ENCODE peak calls at places on chromosomes 2 and 18, in seven cellular contexts. N, X, K, V, H, O and C are unnamed samples.
A peak's percentile ranks its signal among the peaks of the same experiment; 100 is the strongest.

GRCh38 chr2:176494949-176495353 is 225.7 kb downstream of the MTX2 start:
- DNase-seq in K (peak; percentile 54), O (no peak), X (peak; percentile 3), V (no peak), H (no peak), N (no peak), C (no peak)

GRCh38 chr18:23719634-23720201 is 30.5 kb downstream of the LAMA3 start:
- DNase-seq in O (peak; percentile 93), K (peak; percentile 96), V (no peak), H (no peak), X (peak; percentile 95), N (peak; percentile 93), C (peak; percentile 98)

GRCh38 chr2:95031076-95031725 is 5.7 kb downstream of the MAL start:
- DNase-seq in K (no peak), O (no peak), V (no peak), X (no peak), H (no peak), N (no peak), C (no peak)

GRCh38 chr18:3262234-3263171 is 570 bp downstream of the MYL12B start:
- DNase-seq in V (peak; percentile 36), O (no peak), H (no peak), X (no peak), N (no peak), K (peak; percentile 45), C (peak; percentile 46)

GRCh38 chr2:51025942-51026574 is 5.9 kb downstream of the NRXN1 start:
- DNase-seq in X (no peak), K (no peak), O (no peak), V (no peak), N (no peak), H (no peak), C (no peak)

GRCh38 chr2:3470166-3470651 is 49.1 kb downstream of the ADI1 start:
- DNase-seq in O (no peak), N (peak; percentile 62), H (no peak), X (peak; percentile 98), V (no peak), K (peak; percentile 96), C (peak; percentile 84)

GRCh38 chr18:55650363-55650870 is 62.4 kb upstream of the TCF4 start:
- DNase-seq in X (no peak), V (no peak), N (no peak), H (no peak), K (no peak), O (no peak), C (no peak)

GRCh38 chr2:45823723-45824206 is 172.3 kb downstream of the PRKCE start:
- DNase-seq in K (peak; percentile 29), H (peak; percentile 94), N (no peak), O (no peak), V (no peak), X (no peak), C (no peak)

GRCh38 chr2:44954902-44955592 is 13.5 kb downstream of the SIX3 start:
- DNase-seq in V (no peak), H (no peak), O (no peak), X (no peak), K (no peak), N (no peak), C (no peak)

GRCh38 chr2:230542751-230543150 is 126.8 kb downstream of the SP100 start:
- DNase-seq in K (peak; percentile 80), H (no peak), V (no peak), X (no peak), O (no peak), N (no peak), C (peak; percentile 25)

GRCh38 chr2:64649013-64649484 is 4.7 kb downstream of the SERTAD2 start:
- DNase-seq in O (no peak), N (no peak), H (no peak), X (no peak), K (no peak), V (no peak), C (no peak)

GRCh38 chr2:121475811-121476571 is 54.7 kb upstream of the RNU4ATAC start:
- DNase-seq in K (no peak), H (no peak), O (no peak), X (no peak), V (no peak), N (no peak), C (no peak)

GRCh38 chr18:59013744-59014143 is 125.9 kb upstream of the SEC11C start:
- DNase-seq in N (no peak), O (no peak), X (no peak), V (no peak), K (no peak), H (no peak), C (no peak)

GRCh38 chr2:101812226-101812625 is 114.7 kb downstream of the MAP4K4 start:
- DNase-seq in V (no peak), H (no peak), N (no peak), K (no peak), O (no peak), X (no peak), C (no peak)

GRCh38 chr2:213959589-213959988 is 451.3 kb upstream of the VWC2L start:
- DNase-seq in H (no peak), N (no peak), O (no peak), V (no peak), X (no peak), K (no peak), C (no peak)

GRCh38 chr2:3316456-3317276 is 61.0 kb downstream of the EIPR1 start:
- DNase-seq in H (no peak), V (no peak), N (no peak), X (no peak), O (no peak), K (no peak), C (peak; percentile 9)

GRCh38 chr2:226431301-226431955 is 368.2 kb downstream of the IRS1 start:
- DNase-seq in V (no peak), H (no peak), X (no peak), O (no peak), K (peak; percentile 64), N (peak; percentile 49), C (no peak)

GRCh38 chr18:22391571-22392359 is 25.9 kb downstream of the CTAGE1 start:
- DNase-seq in N (peak; percentile 51), V (no peak), K (peak; percentile 85), O (peak; percentile 97), X (peak; percentile 85), H (no peak), C (peak; percentile 94)

GRCh38 chr18:24429188-24429587 is 2.7 kb downstream of the IMPACT start:
- DNase-seq in O (no peak), X (no peak), V (no peak), K (no peak), N (no peak), H (no peak), C (no peak)

GRCh38 chr2:108928660-108929377 is 60.2 kb downstream of the EDAR start:
- DNase-seq in O (no peak), X (no peak), H (no peak), K (no peak), V (no peak), N (no peak), C (no peak)
- TF ChIP-seq CTCF in O (no peak), X (no peak), H (peak; percentile 4), K (no peak), V (no peak), N (no peak), C (no peak)

DNA sequence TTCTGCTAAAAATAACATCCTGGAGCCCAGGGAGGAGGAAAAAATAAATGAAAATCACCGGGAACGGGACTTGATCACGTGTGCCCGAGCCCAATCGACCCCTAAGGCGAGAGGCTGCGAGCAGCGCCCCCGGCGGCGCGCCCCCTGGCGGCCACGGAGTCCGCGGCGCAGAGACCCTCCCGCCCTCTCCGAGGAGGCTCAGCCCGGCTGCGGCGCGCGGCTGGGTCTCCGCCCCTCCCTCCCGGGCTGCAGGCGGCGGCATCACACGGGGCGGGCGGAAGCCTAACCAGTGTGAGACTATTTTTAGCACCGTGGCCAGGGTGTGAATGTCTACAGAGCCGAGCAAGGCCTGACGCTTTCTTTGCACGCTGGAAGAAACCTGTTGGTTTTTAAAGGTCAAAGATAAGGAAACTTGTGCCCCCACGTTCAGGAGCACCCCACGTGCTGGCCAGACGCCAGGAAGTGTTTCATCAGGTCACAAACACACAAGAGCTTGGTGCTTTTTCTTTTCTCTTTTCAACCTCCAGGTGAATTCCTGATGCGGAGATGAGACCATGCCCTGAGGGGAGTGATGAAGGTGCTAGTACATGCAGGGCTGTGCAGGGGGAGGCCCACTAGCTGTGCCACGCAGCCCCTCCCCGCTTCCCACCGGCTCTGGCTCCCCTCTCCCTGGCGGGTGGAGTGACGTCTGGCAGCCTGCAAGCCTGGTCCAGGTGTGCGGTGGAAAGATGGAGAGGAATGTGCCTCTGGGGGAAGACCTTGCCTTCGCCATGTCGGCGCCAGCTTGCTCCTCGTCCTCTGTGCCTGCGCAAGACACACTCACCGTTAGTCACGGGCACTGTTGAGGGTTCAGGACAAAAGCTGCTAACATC is 35.3 kb upstream of the DNMT3A start:
- DNase-seq in X (peak; percentile 77), K (peak; percentile 90), O (peak; percentile 35), V (peak; percentile 95), N (no peak), H (peak; percentile 87), C (peak; percentile 83)
- H3K4me3 ChIP-seq in X (peak overlapping the region; percentile 45), K (peak overlapping the region; percentile 22), O (no peak overlapping the region), V (peak overlapping the region; percentile 46), N (peak overlapping the region; percentile 42), H (no peak overlapping the region), C (peak overlapping the region; percentile 16)

GRCh38 chr2:10304458-10305253 is 2.0 kb downstream of the HPCAL1 start:
- DNase-seq in V (peak; percentile 43), H (no peak), X (no peak), N (no peak), K (no peak), O (no peak), C (peak; percentile 25)

GRCh38 chr2:10303174-10303633 is 500 bp downstream of the HPCAL1 start:
- DNase-seq in N (no peak), V (no peak), K (no peak), O (no peak), X (peak; percentile 21), H (peak; percentile 13), C (peak; percentile 18)

GRCh38 chr2:10305254-10305635 is 2.5 kb downstream of the HPCAL1 start:
- DNase-seq in X (peak; percentile 42), N (no peak), O (no peak), H (no peak), V (no peak), K (peak; percentile 22), C (peak; percentile 77)

GRCh38 chr2:10302479-10303173 is at the start of gene HPCAL1:
- DNase-seq in X (peak; percentile 80), O (no peak), V (peak; percentile 96), K (peak; percentile 88), H (peak; percentile 87), N (no peak), C (peak; percentile 87)

DNA sequence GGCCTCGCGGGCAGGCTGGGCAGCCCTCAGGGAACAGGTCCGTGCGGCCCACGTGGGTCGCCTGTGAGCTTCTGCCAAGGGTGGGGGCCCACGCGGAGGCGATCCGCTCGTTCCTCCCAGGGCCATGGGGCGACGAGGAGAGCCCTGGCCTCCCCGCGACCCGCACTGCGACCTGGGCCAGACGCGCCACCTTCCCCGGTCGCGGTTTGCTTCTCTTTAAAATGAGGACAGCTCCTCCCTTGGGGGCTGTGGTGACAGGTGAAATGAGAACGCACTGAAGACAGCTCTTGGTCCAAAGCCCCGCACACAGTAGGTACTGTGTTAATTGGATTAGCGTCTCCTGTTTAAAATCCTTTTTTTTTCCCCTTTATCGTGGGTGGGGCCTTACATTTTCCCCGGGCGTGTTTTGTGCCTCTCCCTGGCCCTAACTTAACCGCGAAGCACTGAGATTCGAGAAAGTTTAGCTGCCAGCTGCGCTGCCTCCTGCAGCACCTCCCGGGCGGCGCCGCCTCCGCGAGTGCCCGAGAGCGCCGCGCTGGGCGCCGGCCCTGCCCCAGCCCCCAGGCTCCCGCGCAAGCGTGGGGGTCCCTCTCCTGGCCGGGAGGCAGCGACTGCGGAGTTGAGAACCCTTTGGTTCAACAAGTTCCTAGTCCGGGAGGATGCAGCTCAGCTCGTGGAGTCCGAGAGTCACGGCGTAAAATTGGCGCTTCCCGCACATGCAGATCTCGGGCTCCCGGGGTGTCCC is 1.1 kb downstream of the HPCAL1 start:
- DNase-seq in N (no peak), V (peak; percentile 65), H (peak; percentile 40), O (no peak), X (peak; percentile 77), K (peak; percentile 59), C (peak; percentile 71)
- TF ChIP-seq CTCF in N (peak; percentile 24), V (no peak), H (no peak), O (no peak), X (peak; percentile 36), K (no peak), C (peak; percentile 21)

GRCh38 chr18:77127769-77128671 is 4.6 kb downstream of the MBP start:
- DNase-seq in H (peak; percentile 61), N (peak; percentile 87), K (peak; percentile 91), V (no peak), O (peak; percentile 78), X (peak; percentile 92), C (peak; percentile 94)
- H3K4me3 ChIP-seq in H (no peak overlapping the region), N (peak overlapping the region; percentile 19), K (no peak overlapping the region), V (no peak overlapping the region), O (no peak overlapping the region), X (no peak overlapping the region), C (no peak overlapping the region)